ENCODE peak calls at places on chromosomes 3 and 15, in five cellular contexts. One of them, this sample, is unnamed.

GRCh38 chr3:22748453-22748852 is 454.7 kb upstream of the UBE2E2 start:
- DNase-seq in adipocyte: no peak
- DNase-seq in right lobe of liver: no peak
- DNase-seq in cardiac fibroblast: no peak
- DNase-seq in AG04450: no peak
- DNase-seq in this sample: no peak

GRCh38 chr15:70794596-70795310 is 31.4 kb upstream of the UACA start:
- DNase-seq in adipocyte: peak
- DNase-seq in right lobe of liver: no peak
- DNase-seq in cardiac fibroblast: peak
- DNase-seq in AG04450: no peak
- DNase-seq in this sample: peak

GRCh38 chr3:47578691-47579632 is at the start of gene CSPG5:
- DNase-seq in adipocyte: peak
- DNase-seq in right lobe of liver: peak
- DNase-seq in cardiac fibroblast: no peak
- DNase-seq in AG04450: no peak
- DNase-seq in this sample: no peak

GRCh38 chr15:72796210-72796514 is 12.6 kb upstream of the ADPGK start:
- DNase-seq in adipocyte: no peak
- DNase-seq in right lobe of liver: no peak
- DNase-seq in cardiac fibroblast: no peak
- DNase-seq in AG04450: no peak
- DNase-seq in this sample: peak

GRCh38 chr15:76059320-76060097 is at the start of gene TMEM266:
- DNase-seq in adipocyte: peak
- DNase-seq in right lobe of liver: no peak
- DNase-seq in cardiac fibroblast: no peak
- DNase-seq in AG04450: no peak
- DNase-seq in this sample: peak

GRCh38 chr3:46110701-46111493 is 83.6 kb upstream of the XCR1 start:
- DNase-seq in adipocyte: peak
- DNase-seq in right lobe of liver: no peak
- DNase-seq in cardiac fibroblast: peak
- DNase-seq in AG04450: no peak
- DNase-seq in this sample: peak

GRCh38 chr15:30023798-30024295 is 58.9 kb upstream of the GOLGA8J start:
- DNase-seq in adipocyte: peak
- DNase-seq in right lobe of liver: no peak
- DNase-seq in cardiac fibroblast: peak
- DNase-seq in AG04450: no peak
- DNase-seq in this sample: peak

GRCh38 chr3:195771651-195772300 is 40.0 kb downstream of the MUC4 start:
- DNase-seq in adipocyte: no peak
- DNase-seq in right lobe of liver: no peak
- DNase-seq in cardiac fibroblast: no peak
- DNase-seq in AG04450: no peak
- DNase-seq in this sample: no peak

GRCh38 chr3:31455524-31455923 is 77.2 kb upstream of the STT3B start:
- DNase-seq in adipocyte: no peak
- DNase-seq in right lobe of liver: no peak
- DNase-seq in cardiac fibroblast: no peak
- DNase-seq in AG04450: no peak
- DNase-seq in this sample: no peak

GRCh38 chr3:102460579-102460978 is 25.8 kb downstream of the ZPLD1 start:
- DNase-seq in adipocyte: no peak
- DNase-seq in right lobe of liver: no peak
- DNase-seq in cardiac fibroblast: peak
- DNase-seq in AG04450: no peak
- DNase-seq in this sample: no peak

GRCh38 chr3:133509482-133509881 is 64.0 kb upstream of the CDV3 start:
- DNase-seq in adipocyte: peak
- DNase-seq in right lobe of liver: no peak
- DNase-seq in cardiac fibroblast: peak
- DNase-seq in AG04450: no peak
- DNase-seq in this sample: no peak

GRCh38 chr15:67110958-67111864 is 45.8 kb downstream of the SMAD3 start:
- DNase-seq in adipocyte: no peak
- DNase-seq in right lobe of liver: no peak
- DNase-seq in cardiac fibroblast: peak
- DNase-seq in AG04450: no peak
- DNase-seq in this sample: no peak

GRCh38 chr15:41925209-41925608 is 31.4 kb upstream of the SPTBN5 start:
- DNase-seq in adipocyte: no peak
- DNase-seq in right lobe of liver: no peak
- DNase-seq in cardiac fibroblast: no peak
- DNase-seq in AG04450: no peak
- DNase-seq in this sample: no peak

GRCh38 chr3:169880565-169881250 is 11.0 kb upstream of the LRRC31 start:
- DNase-seq in adipocyte: no peak
- DNase-seq in right lobe of liver: no peak
- DNase-seq in cardiac fibroblast: no peak
- DNase-seq in AG04450: no peak
- DNase-seq in this sample: no peak

GRCh38 chr3:129504471-129505100 is 23.9 kb upstream of the RHO start:
- DNase-seq in adipocyte: no peak
- DNase-seq in right lobe of liver: no peak
- DNase-seq in cardiac fibroblast: no peak
- DNase-seq in AG04450: no peak
- DNase-seq in this sample: no peak

GRCh38 chr3:196051336-196052076 is 30.4 kb downstream of the TFRC start:
- DNase-seq in adipocyte: no peak
- DNase-seq in right lobe of liver: no peak
- DNase-seq in cardiac fibroblast: no peak
- DNase-seq in AG04450: no peak
- DNase-seq in this sample: no peak

GRCh38 chr15:96330064-96330449 is 443 bp upstream of the NR2F2 start:
- DNase-seq in adipocyte: peak
- DNase-seq in right lobe of liver: no peak
- DNase-seq in cardiac fibroblast: peak
- DNase-seq in AG04450: no peak
- DNase-seq in this sample: peak

GRCh38 chr3:150372320-150373118 is 35.6 kb upstream of the TSC22D2 start:
- DNase-seq in adipocyte: peak
- DNase-seq in right lobe of liver: no peak
- DNase-seq in cardiac fibroblast: peak
- DNase-seq in AG04450: no peak
- DNase-seq in this sample: peak
- H3K4me3 ChIP-seq in adipocyte: peak
- H3K4me3 ChIP-seq in right lobe of liver: no peak
- H3K4me3 ChIP-seq in cardiac fibroblast: no peak
- H3K4me3 ChIP-seq in AG04450: no peak
- H3K4me3 ChIP-seq in this sample: no peak

DNA sequence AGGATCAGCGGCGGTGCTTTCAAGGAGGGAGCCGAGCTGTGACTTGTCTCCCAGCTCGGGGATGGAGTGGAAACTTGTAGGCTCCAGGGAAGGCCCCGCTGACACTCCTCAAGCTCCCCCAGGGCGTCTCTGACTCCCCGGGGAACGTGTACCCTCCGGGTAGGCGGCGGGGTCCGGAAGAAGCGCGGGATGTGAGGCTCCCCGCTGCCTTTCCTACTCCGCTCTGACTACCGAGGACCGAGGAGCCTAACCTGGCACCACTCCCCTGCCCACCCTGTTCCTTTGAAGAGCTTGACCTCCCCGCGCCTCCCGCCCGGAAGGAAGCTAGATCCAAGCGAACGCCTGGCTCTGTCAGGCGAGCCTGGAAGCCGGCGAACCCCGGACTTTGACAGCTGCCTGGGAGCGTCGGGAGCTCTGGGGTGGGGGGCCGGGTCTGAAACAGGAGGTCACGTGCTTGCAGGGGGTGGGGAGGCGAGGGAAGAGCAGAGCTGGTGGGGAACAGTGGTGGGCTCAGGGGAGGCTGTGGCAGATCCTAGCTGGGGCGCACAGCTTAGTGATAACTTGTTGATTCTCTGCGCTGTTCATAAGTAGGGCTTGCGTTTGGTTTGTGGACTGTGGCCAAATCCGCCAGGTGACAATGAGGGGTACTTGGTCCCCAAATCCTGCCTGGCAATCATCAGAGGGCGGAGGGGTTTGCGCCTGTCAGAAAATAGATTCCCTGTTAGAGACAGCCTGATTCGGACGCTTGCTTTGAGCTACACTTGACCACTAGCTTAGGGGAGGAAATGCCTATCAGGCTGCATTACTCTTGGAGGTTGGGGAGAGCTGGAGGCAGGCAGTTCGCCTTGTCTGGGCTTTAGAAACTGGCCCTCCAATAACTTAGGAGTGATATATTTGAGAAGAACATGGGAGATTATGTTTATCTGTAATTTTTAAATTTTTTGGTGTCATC is 1.2 kb downstream of the CLSTN2 start:
- DNase-seq in adipocyte: peak
- DNase-seq in right lobe of liver: peak
- DNase-seq in cardiac fibroblast: peak
- DNase-seq in AG04450: no peak
- DNase-seq in this sample: peak
- H3K4me3 ChIP-seq in adipocyte: peak
- H3K4me3 ChIP-seq in right lobe of liver: peak
- H3K4me3 ChIP-seq in cardiac fibroblast: no peak
- H3K4me3 ChIP-seq in AG04450: no peak
- H3K4me3 ChIP-seq in this sample: no peak

GRCh38 chr3:18862077-18862476 is 286.2 kb upstream of the KCNH8 start:
- DNase-seq in adipocyte: no peak
- DNase-seq in right lobe of liver: no peak
- DNase-seq in cardiac fibroblast: no peak
- DNase-seq in AG04450: no peak
- DNase-seq in this sample: no peak
- H3K4me3 ChIP-seq in adipocyte: no peak
- H3K4me3 ChIP-seq in right lobe of liver: no peak
- H3K4me3 ChIP-seq in cardiac fibroblast: no peak
- H3K4me3 ChIP-seq in AG04450: no peak
- H3K4me3 ChIP-seq in this sample: no peak

DNA sequence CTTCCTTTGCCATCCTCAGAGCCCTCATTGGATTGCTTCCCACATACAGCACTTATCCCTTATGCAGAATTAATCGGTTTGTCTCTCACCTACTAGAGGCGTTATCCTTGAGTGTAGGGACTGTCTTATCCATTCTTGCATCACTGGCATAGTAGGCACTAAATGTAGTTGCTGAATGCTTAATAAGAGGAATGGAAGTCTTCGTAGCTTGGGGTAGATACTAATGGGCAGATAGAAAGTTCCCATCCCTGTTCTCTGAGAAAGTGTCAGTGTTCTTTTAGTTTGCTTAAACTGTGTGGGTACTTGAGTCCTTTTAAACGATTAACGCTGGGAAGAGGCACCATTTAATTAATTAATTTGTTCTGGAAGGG is 1.4 kb upstream of the MBNL1 start:
- DNase-seq in adipocyte: no peak
- DNase-seq in right lobe of liver: no peak
- DNase-seq in cardiac fibroblast: no peak
- DNase-seq in AG04450: no peak
- DNase-seq in this sample: no peak
- H3K4me3 ChIP-seq in adipocyte: peak
- H3K4me3 ChIP-seq in right lobe of liver: no peak
- H3K4me3 ChIP-seq in cardiac fibroblast: no peak
- H3K4me3 ChIP-seq in AG04450: peak
- H3K4me3 ChIP-seq in this sample: no peak

GRCh38 chr15:89409184-89409992 is 74.8 kb upstream of the POLG start:
- DNase-seq in adipocyte: peak
- DNase-seq in right lobe of liver: no peak
- DNase-seq in cardiac fibroblast: no peak
- DNase-seq in AG04450: no peak
- DNase-seq in this sample: no peak
- H3K4me3 ChIP-seq in adipocyte: peak
- H3K4me3 ChIP-seq in right lobe of liver: peak
- H3K4me3 ChIP-seq in cardiac fibroblast: no peak
- H3K4me3 ChIP-seq in AG04450: peak
- H3K4me3 ChIP-seq in this sample: no peak

DNA sequence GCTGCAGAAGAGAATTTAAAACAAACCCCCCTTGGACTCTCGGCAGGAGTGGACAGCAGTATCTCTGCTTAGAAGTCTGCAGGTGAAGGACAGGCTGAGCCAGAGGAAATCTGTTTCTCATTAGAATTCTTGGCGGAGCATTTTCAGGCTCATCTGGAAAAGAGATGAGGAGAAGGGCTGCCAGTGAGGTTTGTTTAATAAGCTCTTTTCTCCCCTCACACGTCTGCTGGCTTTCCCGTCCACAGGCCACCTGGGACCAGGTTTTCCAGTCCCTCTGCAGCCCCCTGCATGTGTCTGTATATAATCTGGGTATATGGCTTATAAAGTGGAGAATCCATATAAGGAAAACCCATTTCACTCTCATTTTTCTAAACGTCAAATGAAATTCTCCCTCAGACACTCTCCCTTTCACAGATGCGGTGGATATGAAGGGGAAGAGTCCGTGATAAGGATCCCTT is 155.4 kb upstream of the TPM1 start:
- DNase-seq in adipocyte: peak
- DNase-seq in right lobe of liver: no peak
- DNase-seq in cardiac fibroblast: peak
- DNase-seq in AG04450: no peak
- DNase-seq in this sample: peak
- H3K4me3 ChIP-seq in adipocyte: no peak
- H3K4me3 ChIP-seq in right lobe of liver: peak
- H3K4me3 ChIP-seq in cardiac fibroblast: no peak
- H3K4me3 ChIP-seq in AG04450: no peak
- H3K4me3 ChIP-seq in this sample: no peak

DNA sequence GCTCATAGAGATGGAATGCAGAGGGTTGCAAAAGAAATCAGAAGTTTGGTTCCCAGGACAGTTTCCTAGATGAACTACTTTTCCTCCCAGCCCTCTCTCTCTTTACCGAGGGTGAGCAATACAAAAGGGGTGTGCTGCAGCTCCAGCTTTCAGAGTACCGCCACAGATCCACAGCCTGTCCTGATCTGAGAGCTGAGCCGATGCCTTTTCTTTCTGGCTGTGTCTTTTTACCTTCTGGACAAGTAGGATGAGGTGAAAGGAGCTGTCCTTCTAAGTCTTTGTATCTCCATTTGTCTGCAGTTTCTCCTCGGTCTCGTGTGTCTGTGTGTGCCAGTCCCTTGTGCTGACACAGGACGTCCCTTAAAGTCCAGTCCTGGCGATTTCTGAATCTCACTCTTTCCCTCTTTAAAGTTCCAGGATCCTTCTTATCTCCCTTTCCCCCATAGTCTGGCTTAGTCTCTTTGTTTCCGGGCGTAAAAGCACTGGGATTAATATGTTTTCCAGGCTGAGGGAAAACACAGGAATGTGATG is 545 bp downstream of the CCDC80 start:
- DNase-seq in adipocyte: peak
- DNase-seq in right lobe of liver: no peak
- DNase-seq in cardiac fibroblast: peak
- DNase-seq in AG04450: peak
- DNase-seq in this sample: peak
- H3K4me3 ChIP-seq in adipocyte: peak
- H3K4me3 ChIP-seq in right lobe of liver: no peak
- H3K4me3 ChIP-seq in cardiac fibroblast: peak
- H3K4me3 ChIP-seq in AG04450: peak
- H3K4me3 ChIP-seq in this sample: peak

GRCh38 chr3:119293761-119294401 is at the start of gene ARHGAP31:
- DNase-seq in adipocyte: peak
- DNase-seq in right lobe of liver: peak
- DNase-seq in cardiac fibroblast: peak
- DNase-seq in AG04450: peak
- DNase-seq in this sample: peak
- H3K4me3 ChIP-seq in adipocyte: peak
- H3K4me3 ChIP-seq in right lobe of liver: peak
- H3K4me3 ChIP-seq in cardiac fibroblast: peak
- H3K4me3 ChIP-seq in AG04450: peak
- H3K4me3 ChIP-seq in this sample: peak